ENCODE peak calls at places on chromosomes 5 and 9, in six cellular contexts. Y is HCT116, J is K562, S is HepG2, T is H1, K is GM12878. U is an unnamed sample.

GRCh38 chr5:7395432-7396168 is at the start of gene ADCY2:
- DNase-seq in T (peak; percentile 77), J (no peak), S (no peak), K (no peak), Y (no peak), U (peak; percentile 43)

GRCh38 chr9:109315889-109316640 is 4.8 kb downstream of the EPB41L4B start:
- DNase-seq in S (peak; percentile 34), Y (peak; percentile 92), T (no peak), K (no peak), J (no peak), U (no peak)

GRCh38 chr5:125798311-125798710 is 624.9 kb upstream of the GRAMD2B start:
- DNase-seq in J (no peak), Y (peak; percentile 0), T (no peak), K (no peak), S (no peak), U (no peak)

GRCh38 chr5:10779592-10779991 is 18.6 kb upstream of the DAP start:
- DNase-seq in Y (no peak), T (no peak), J (no peak), S (no peak), K (no peak), U (no peak)

GRCh38 chr9:95018099-95018927 is 291.8 kb downstream of the AOPEP start:
- DNase-seq in T (no peak), J (no peak), S (peak; percentile 20), Y (peak; percentile 32), K (no peak), U (no peak)

GRCh38 chr5:180467989-180468731 is 26.0 kb upstream of the CNOT6 start:
- DNase-seq in T (no peak), K (no peak), Y (no peak), J (no peak), S (no peak), U (no peak)

GRCh38 chr5:42718591-42718990 is 38.0 kb upstream of the CCDC152 start:
- DNase-seq in T (no peak), J (no peak), K (peak; percentile 32), Y (no peak), S (no peak), U (no peak)

GRCh38 chr9:115114541-115114940 is 3.4 kb downstream of the TNC start:
- DNase-seq in Y (no peak), S (no peak), T (no peak), K (no peak), J (no peak), U (no peak)

GRCh38 chr9:132946216-132946615 is 1.8 kb upstream of the TSC1 start:
- DNase-seq in T (no peak), Y (no peak), S (no peak), K (no peak), J (no peak), U (no peak)

GRCh38 chr9:89179920-89180667 is 1.5 kb upstream of the SHC3 start:
- DNase-seq in Y (peak; percentile 83), J (peak; percentile 18), T (peak; percentile 81), S (peak; percentile 82), K (no peak), U (peak; percentile 86)

GRCh38 chr5:164203581-164204225 is 698.3 kb downstream of the MAT2B start:
- DNase-seq in K (no peak), S (no peak), Y (no peak), J (no peak), T (no peak), U (no peak)

GRCh38 chr9:107334103-107334776 is 51.2 kb downstream of the RAD23B start:
- DNase-seq in J (no peak), Y (no peak), T (no peak), S (no peak), K (no peak), U (no peak)

GRCh38 chr5:127562252-127562651 is 44.8 kb downstream of the PRRC1 start:
- DNase-seq in J (no peak), Y (no peak), S (peak; percentile 16), T (no peak), K (no peak), U (peak; percentile 30)

GRCh38 chr9:2019723-2020122 is 4.6 kb downstream of the SMARCA2 start:
- DNase-seq in S (no peak), T (no peak), J (no peak), K (no peak), Y (no peak), U (no peak)

GRCh38 chr5:142530904-142531303 is 155.0 kb downstream of the FGF1 start:
- DNase-seq in Y (no peak), T (no peak), K (no peak), S (no peak), J (no peak), U (no peak)

GRCh38 chr5:501833-502184 is 22.4 kb downstream of the SLC9A3 start:
- DNase-seq in Y (no peak), T (no peak), S (no peak), J (no peak), K (no peak), U (no peak)

GRCh38 chr5:144088211-144088965 is 82.1 kb downstream of the YIPF5 start:
- DNase-seq in Y (no peak), T (no peak), S (no peak), J (no peak), K (no peak), U (no peak)

GRCh38 chr5:68230285-68230684 is 14.7 kb downstream of the PIK3R1 start:
- DNase-seq in Y (no peak), K (no peak), S (no peak), T (no peak), J (no peak), U (no peak)

GRCh38 chr5:146340260-146341081 is 1.8 kb downstream of the POU4F3 start:
- DNase-seq in S (peak; percentile 36), T (peak; percentile 86), J (peak; percentile 68), K (no peak), Y (no peak), U (peak; percentile 81)

GRCh38 chr9:15248106-15248505 is 58.9 kb downstream of the TTC39B start:
- DNase-seq in T (no peak), S (no peak), K (no peak), J (no peak), Y (no peak), U (no peak)

GRCh38 chr9:34512131-34513078 is 10.4 kb downstream of the ENHO start:
- DNase-seq in T (no peak), K (no peak), S (peak; percentile 66), J (no peak), Y (no peak), U (no peak)

GRCh38 chr5:174337276-174338203 is 292.0 kb downstream of the NSG2 start:
- DNase-seq in K (no peak), T (no peak), J (no peak), Y (no peak), S (peak; percentile 13), U (no peak)

GRCh38 chr9:36788534-36788933 is 215.8 kb downstream of the MELK start:
- DNase-seq in J (peak; percentile 38), K (no peak), S (no peak), Y (peak; percentile 23), T (peak; percentile 78), U (peak; percentile 64)

GRCh38 chr5:17190242-17190778 is 27.1 kb upstream of the BASP1 start:
- DNase-seq in J (peak; percentile 43), S (peak; percentile 23), Y (peak; percentile 46), T (no peak), K (no peak), U (no peak)

GRCh38 chr5:179839328-179840256 is 18.9 kb downstream of the SQSTM1 start:
- DNase-seq in J (no peak), S (no peak), Y (no peak), T (no peak), K (no peak), U (no peak)

GRCh38 chr9:133275105-133276000 is at the start of gene ABO:
- DNase-seq in S (no peak), Y (no peak), K (no peak), T (peak; percentile 62), J (peak; percentile 88), U (peak; percentile 47)

DNA sequence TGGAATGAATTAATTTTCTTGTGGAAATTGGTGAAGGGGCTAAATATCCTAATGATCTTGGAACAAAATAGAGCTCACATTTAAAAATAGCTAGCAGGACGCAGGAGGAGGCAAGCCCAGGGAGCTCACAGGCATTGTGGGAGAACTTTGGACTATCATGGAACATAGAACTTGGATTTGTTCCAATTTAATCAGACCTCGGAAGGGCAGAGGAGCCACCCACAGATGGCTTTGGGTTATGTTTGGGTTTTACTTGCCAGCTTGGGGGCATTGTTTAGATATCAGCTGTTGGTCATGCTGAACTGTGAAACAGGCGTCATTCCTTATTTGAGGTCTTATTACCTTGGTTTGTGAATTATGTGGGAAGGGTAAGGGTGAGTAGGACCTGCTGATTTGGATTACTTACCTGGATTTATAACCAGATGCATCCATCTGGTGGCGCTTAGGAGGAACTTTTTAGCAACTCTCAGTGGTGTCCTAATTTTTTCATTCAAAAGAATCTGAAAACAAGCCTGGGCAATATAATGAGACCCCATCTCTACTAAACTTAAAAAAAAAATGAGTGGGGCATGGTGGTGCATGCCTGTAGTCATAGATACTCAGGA is 14.1 kb upstream of the PTGR1 start:
- DNase-seq in S (peak; percentile 62), K (no peak), J (no peak), Y (no peak), T (no peak), U (no peak)
- TF ChIP-seq ATF3 in S (no peak), K (no peak), J (no peak), Y (no peak), T (no peak), U (no peak)

GRCh38 chr5:150509992-150510391 is 2.1 kb downstream of the NDST1 start:
- DNase-seq in Y (no peak), S (no peak), J (no peak), T (no peak), K (no peak), U (no peak)

GRCh38 chr5:150510460-150511263 is 2.7 kb downstream of the NDST1 start:
- DNase-seq in Y (no peak), T (no peak), S (peak; percentile 92), K (no peak), J (no peak), U (no peak)

GRCh38 chr5:150512368-150512747 is 4.4 kb downstream of the NDST1 start:
- DNase-seq in T (no peak), S (no peak), J (no peak), K (no peak), Y (no peak), U (no peak)

GRCh38 chr5:150513375-150514309 is 5.7 kb downstream of the NDST1 start:
- DNase-seq in J (peak; percentile 65), Y (no peak), K (no peak), S (no peak), T (no peak), U (peak; percentile 54)

GRCh38 chr5:150511641-150512367 is 3.9 kb downstream of the NDST1 start:
- DNase-seq in K (no peak), S (no peak), Y (no peak), J (peak; percentile 85), T (no peak), U (peak; percentile 64)
- TF ChIP-seq ATF3 in K (no peak), S (no peak), Y (no peak), J (no peak), T (no peak), U (no peak)

GRCh38 chr9:136808075-136808780 is 480 bp downstream of the RABL6 start:
- DNase-seq in Y (no peak), K (no peak), J (no peak), T (peak; percentile 64), S (no peak), U (no peak)
- TF ChIP-seq ATF3 in Y (no peak), K (no peak), J (no peak), T (no peak), S (no peak), U (no peak)

DNA sequence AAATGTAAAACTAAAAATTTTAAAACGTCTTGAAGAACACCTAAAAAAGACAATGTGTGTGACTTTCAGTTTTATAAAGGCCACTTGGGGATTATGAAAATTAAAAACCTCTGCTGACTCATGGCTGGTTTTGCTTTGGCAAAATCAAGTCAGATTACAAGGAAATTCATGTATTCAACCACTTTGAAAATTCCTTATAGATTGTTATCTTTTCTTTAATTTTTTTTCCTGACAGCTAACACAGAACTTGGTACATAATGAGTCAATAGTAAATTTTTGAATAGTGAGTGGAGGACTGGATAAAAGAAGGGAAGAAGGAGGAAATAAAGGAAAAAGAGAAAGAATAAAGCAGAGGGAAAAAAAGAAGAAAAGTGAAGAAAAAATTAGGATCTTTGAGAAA is 1774.7 kb upstream of the ACO1 start:
- DNase-seq in J (no peak), S (no peak), K (no peak), Y (no peak), T (no peak), U (no peak)
- TF ChIP-seq ATF3 in J (no peak), S (no peak), K (no peak), Y (no peak), T (no peak), U (no peak)